ENCODE peak calls at places on chromosome 11, in five cellular contexts. J, Y, W, H and N are unnamed samples.

GRCh38 chr11:76588455-76589325 is 81.9 kb downstream of the LRRC32 start:
- DNase-seq in H (no peak), Y (peak; percentile 79), J (no peak), W (peak; percentile 90), N (no peak)

GRCh38 chr11:8095831-8096522 is 15.0 kb downstream of the TUB start:
- DNase-seq in W (no peak), Y (no peak), H (no peak), J (no peak), N (no peak)

GRCh38 chr11:127105578-127105977 is 105.0 kb upstream of the KIRREL3 start:
- DNase-seq in J (no peak), W (no peak), Y (no peak), H (no peak), N (no peak)

GRCh38 chr11:130209128-130209932 is 49.7 kb downstream of the ST14 start:
- DNase-seq in J (no peak), W (no peak), Y (peak; percentile 37), H (no peak), N (no peak)

GRCh38 chr11:69173326-69173725 is 17.6 kb downstream of the SMIM38 start:
- DNase-seq in Y (no peak), J (no peak), W (no peak), H (no peak), N (no peak)

GRCh38 chr11:116357769-116358544 is 414.8 kb downstream of the BUD13 start:
- DNase-seq in J (no peak), Y (peak; percentile 68), H (no peak), W (peak; percentile 7), N (no peak)

GRCh38 chr11:117610901-117611300 is 186.1 kb downstream of the DSCAML1 start:
- DNase-seq in Y (no peak), H (no peak), W (no peak), J (no peak), N (no peak)

GRCh38 chr11:39678996-39679395 is 1780.5 kb downstream of the LRRC4C start:
- DNase-seq in J (no peak), H (no peak), Y (no peak), W (no peak), N (no peak)

GRCh38 chr11:1163911-1164735 is 6.4 kb downstream of the MUC5AC start:
- DNase-seq in J (no peak), Y (no peak), H (no peak), W (no peak), N (no peak)

GRCh38 chr11:69943066-69943465 is 123.8 kb upstream of the FGF3 start:
- DNase-seq in W (no peak), J (no peak), H (no peak), Y (peak; percentile 16), N (no peak)